ENCODE peak calls at places on chromosomes 7 and 10, in seven cellular contexts. One of them, this sample, is unnamed.

GRCh38 chr10:79003183-79004100 is 65.3 kb upstream of the ZMIZ1 start:
- DNase-seq in astrocyte: no peak
- DNase-seq in fibroblast of lung: no peak
- DNase-seq in adrenal gland: peak; percentile 63
- DNase-seq in GM12878: no peak
- DNase-seq in lung: no peak
- DNase-seq in lower lobe of right lung: no peak
- DNase-seq in this sample: no peak

GRCh38 chr7:152189026-152189425 is 163.6 kb downstream of the GALNT11 start:
- DNase-seq in astrocyte: no peak
- DNase-seq in fibroblast of lung: peak; percentile 10
- DNase-seq in adrenal gland: no peak
- DNase-seq in GM12878: no peak
- DNase-seq in lung: no peak
- DNase-seq in lower lobe of right lung: no peak
- DNase-seq in this sample: no peak

GRCh38 chr7:42642699-42643098 is 269.2 kb downstream of the C7orf25 start:
- DNase-seq in astrocyte: no peak
- DNase-seq in fibroblast of lung: no peak
- DNase-seq in adrenal gland: no peak
- DNase-seq in GM12878: no peak
- DNase-seq in lung: no peak
- DNase-seq in lower lobe of right lung: no peak
- DNase-seq in this sample: no peak

GRCh38 chr10:44374155-44374554 is 10.7 kb downstream of the CXCL12 start:
- DNase-seq in astrocyte: no peak
- DNase-seq in fibroblast of lung: no peak
- DNase-seq in adrenal gland: no peak
- DNase-seq in GM12878: no peak
- DNase-seq in lung: no peak
- DNase-seq in lower lobe of right lung: no peak
- DNase-seq in this sample: no peak

GRCh38 chr10:51800725-51801455 is 101.5 kb upstream of the CSTF2T start:
- DNase-seq in astrocyte: no peak
- DNase-seq in fibroblast of lung: peak; percentile 32
- DNase-seq in adrenal gland: no peak
- DNase-seq in GM12878: no peak
- DNase-seq in lung: no peak
- DNase-seq in lower lobe of right lung: no peak
- DNase-seq in this sample: no peak

GRCh38 chr10:50397312-50398140 is 146.2 kb upstream of the ASAH2 start:
- DNase-seq in astrocyte: no peak
- DNase-seq in fibroblast of lung: no peak
- DNase-seq in adrenal gland: no peak
- DNase-seq in GM12878: no peak
- DNase-seq in lung: no peak
- DNase-seq in lower lobe of right lung: no peak
- DNase-seq in this sample: no peak

GRCh38 chr10:131677671-131678070 is 223.1 kb upstream of the PPP2R2D start:
- DNase-seq in astrocyte: no peak
- DNase-seq in fibroblast of lung: no peak
- DNase-seq in adrenal gland: no peak
- DNase-seq in GM12878: no peak
- DNase-seq in lung: no peak
- DNase-seq in lower lobe of right lung: no peak
- DNase-seq in this sample: no peak

GRCh38 chr10:70898687-70899086 is 10.3 kb upstream of the PCBD1 start:
- DNase-seq in astrocyte: no peak
- DNase-seq in fibroblast of lung: no peak
- DNase-seq in adrenal gland: no peak
- DNase-seq in GM12878: no peak
- DNase-seq in lung: no peak
- DNase-seq in lower lobe of right lung: no peak
- DNase-seq in this sample: no peak

GRCh38 chr7:24216576-24217116 is 67.3 kb upstream of the NPY start:
- DNase-seq in astrocyte: peak; percentile 89
- DNase-seq in fibroblast of lung: peak; percentile 82
- DNase-seq in adrenal gland: no peak
- DNase-seq in GM12878: no peak
- DNase-seq in lung: no peak
- DNase-seq in lower lobe of right lung: no peak
- DNase-seq in this sample: peak; percentile 16

DNA sequence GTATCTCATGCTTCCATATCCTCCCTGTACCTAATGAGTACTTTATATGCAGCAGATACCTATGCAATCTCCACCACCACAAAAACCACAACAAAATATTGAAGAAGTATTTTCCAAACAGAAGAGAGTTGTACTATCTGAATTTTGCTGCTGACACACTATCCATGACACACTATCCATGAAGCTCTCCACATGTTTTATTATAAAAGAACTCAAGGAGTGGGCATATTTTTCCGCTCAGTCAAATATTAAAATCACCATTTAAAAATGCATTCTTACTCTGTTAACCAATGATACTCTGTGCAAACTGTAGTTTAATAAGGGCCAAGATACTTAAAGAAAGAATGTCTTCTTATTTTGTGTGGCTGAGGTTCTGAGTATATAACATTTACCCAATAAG is 2.8 kb downstream of the BET1 start:
- DNase-seq in astrocyte: peak; percentile 72
- DNase-seq in fibroblast of lung: no peak
- DNase-seq in adrenal gland: no peak
- DNase-seq in GM12878: no peak
- DNase-seq in lung: no peak
- DNase-seq in lower lobe of right lung: no peak
- DNase-seq in this sample: no peak
- H3K4me3 ChIP-seq in astrocyte: no peak overlapping the region
- H3K4me3 ChIP-seq in fibroblast of lung: no peak overlapping the region
- H3K4me3 ChIP-seq in adrenal gland: no peak overlapping the region
- H3K4me3 ChIP-seq in GM12878: no peak overlapping the region
- H3K4me3 ChIP-seq in lung: no peak overlapping the region
- H3K4me3 ChIP-seq in lower lobe of right lung: no peak overlapping the region
- H3K4me3 ChIP-seq in this sample: no peak overlapping the region

DNA sequence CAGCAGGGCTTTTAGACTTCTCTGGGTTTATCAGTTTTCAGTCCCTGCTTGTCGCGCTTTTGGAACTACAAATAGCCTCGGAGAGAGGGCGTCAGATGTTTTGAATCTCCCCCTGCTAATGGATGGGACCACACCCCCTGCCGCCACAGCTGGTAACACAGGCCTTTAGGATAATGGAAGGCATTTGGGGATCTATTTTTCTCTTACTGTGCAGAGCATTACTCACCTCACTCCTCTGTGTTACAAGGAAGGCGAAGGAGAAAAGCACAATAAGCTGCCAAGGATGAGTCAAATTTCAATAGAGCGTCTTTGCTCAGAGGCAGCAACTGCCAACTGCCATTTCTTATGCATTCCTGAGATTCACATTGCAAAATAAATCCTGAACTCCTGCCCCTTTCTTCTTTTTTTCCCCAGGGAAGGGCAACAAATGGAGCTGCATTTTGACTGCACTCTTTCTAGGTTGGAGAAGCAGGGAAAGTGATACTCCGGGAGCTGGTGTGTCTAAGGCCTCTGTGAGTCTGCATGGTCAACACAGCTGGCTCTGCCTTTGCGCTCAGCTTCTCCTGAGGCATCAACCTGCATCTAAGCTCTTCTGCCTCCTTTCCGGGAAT is 31.5 kb upstream of the SMNDC1 start:
- DNase-seq in astrocyte: peak; percentile 99
- DNase-seq in fibroblast of lung: peak; percentile 98
- DNase-seq in adrenal gland: no peak
- DNase-seq in GM12878: no peak
- DNase-seq in lung: no peak
- DNase-seq in lower lobe of right lung: no peak
- DNase-seq in this sample: no peak
- TF ChIP-seq CTCF in astrocyte: peak; percentile 3
- TF ChIP-seq CTCF in fibroblast of lung: peak; percentile 13
- TF ChIP-seq CTCF in adrenal gland: no peak
- TF ChIP-seq CTCF in GM12878: no peak
- TF ChIP-seq CTCF in lung: no peak
- TF ChIP-seq CTCF in lower lobe of right lung: no peak
- TF ChIP-seq CTCF in this sample: no peak

DNA sequence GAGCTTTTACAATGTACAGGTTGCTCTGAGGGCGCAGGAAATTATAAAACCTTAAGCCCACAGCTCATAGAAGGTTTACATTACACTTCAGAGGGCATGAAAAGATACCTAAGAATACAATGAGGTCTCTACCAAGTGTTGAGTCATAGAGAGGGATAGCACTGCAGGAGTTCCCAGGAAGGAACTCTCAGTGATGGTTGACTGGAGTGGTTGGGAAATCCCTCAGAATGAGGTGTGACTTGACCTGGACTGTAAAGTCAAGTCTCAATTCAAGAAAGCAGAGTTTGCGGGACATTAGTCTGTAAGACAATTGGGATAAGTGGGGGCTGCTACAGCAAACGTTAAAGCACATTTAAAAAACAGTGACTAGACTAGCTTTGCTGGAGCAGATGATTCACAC is 21.9 kb downstream of the TNKS2 start:
- DNase-seq in astrocyte: no peak
- DNase-seq in fibroblast of lung: no peak
- DNase-seq in adrenal gland: no peak
- DNase-seq in GM12878: no peak
- DNase-seq in lung: no peak
- DNase-seq in lower lobe of right lung: no peak
- DNase-seq in this sample: no peak
- H3K36me3 ChIP-seq in astrocyte: peaks cover 61% of the 10 kb centered on the region
- H3K36me3 ChIP-seq in fibroblast of lung: peaks cover 11% of the 10 kb centered on the region
- H3K36me3 ChIP-seq in adrenal gland: peaks cover 76% of the 10 kb centered on the region
- H3K36me3 ChIP-seq in GM12878: peaks cover 5% of the 10 kb centered on the region
- H3K36me3 ChIP-seq in lung: peaks cover 35% of the 10 kb centered on the region
- H3K36me3 ChIP-seq in lower lobe of right lung: peaks cover 100% of the 10 kb centered on the region
- H3K36me3 ChIP-seq in this sample: peaks cover 85% of the 10 kb centered on the region

GRCh38 chr7:8499128-8499527 is 65.7 kb downstream of the NXPH1 start:
- DNase-seq in astrocyte: no peak
- DNase-seq in fibroblast of lung: no peak
- DNase-seq in adrenal gland: no peak
- DNase-seq in GM12878: no peak
- DNase-seq in lung: no peak
- DNase-seq in lower lobe of right lung: no peak
- DNase-seq in this sample: no peak
- H3K4me3 ChIP-seq in astrocyte: no peak overlapping the region
- H3K4me3 ChIP-seq in fibroblast of lung: no peak overlapping the region
- H3K4me3 ChIP-seq in adrenal gland: no peak overlapping the region
- H3K4me3 ChIP-seq in GM12878: no peak overlapping the region
- H3K4me3 ChIP-seq in lung: no peak overlapping the region
- H3K4me3 ChIP-seq in lower lobe of right lung: no peak overlapping the region
- H3K4me3 ChIP-seq in this sample: no peak overlapping the region

DNA sequence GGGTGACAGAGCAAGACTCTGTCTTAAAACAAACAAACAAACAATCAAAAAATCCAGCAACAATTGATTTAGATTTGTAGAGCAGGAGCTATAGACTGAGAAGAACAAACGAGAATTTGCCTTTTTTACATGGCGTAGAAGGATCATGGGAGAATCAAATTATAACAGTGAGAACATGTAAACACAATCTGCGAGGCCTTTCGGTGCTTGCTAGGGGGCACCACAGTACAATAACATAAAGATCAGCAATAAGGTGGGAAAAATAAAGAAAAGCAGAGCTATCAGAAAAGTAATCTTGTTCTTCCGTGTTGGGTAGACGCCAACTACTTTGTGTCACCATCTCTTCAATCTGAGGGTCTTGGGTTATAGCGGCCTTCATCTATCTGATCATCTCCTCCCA is 82.2 kb downstream of the NOD1 start:
- DNase-seq in astrocyte: no peak
- DNase-seq in fibroblast of lung: peak; percentile 28
- DNase-seq in adrenal gland: no peak
- DNase-seq in GM12878: no peak
- DNase-seq in lung: no peak
- DNase-seq in lower lobe of right lung: no peak
- DNase-seq in this sample: no peak
- TF ChIP-seq CTCF in astrocyte: no peak
- TF ChIP-seq CTCF in fibroblast of lung: no peak
- TF ChIP-seq CTCF in adrenal gland: peak; percentile 11
- TF ChIP-seq CTCF in GM12878: no peak
- TF ChIP-seq CTCF in lung: no peak
- TF ChIP-seq CTCF in lower lobe of right lung: no peak
- TF ChIP-seq CTCF in this sample: peak; percentile 11

This sample was measured in WERI-Rb-1.